ENCODE peak calls at places on chromosomes 13 and 19, in seven cellular contexts. G, R, C, M, H, I and F are unnamed samples.

GRCh38 chr13:50200988-50201387 is 185.7 kb downstream of the KCNRG start:
- DNase-seq in G (no peak), R (no peak), C (no peak), M (no peak), H (no peak), I (no peak), F (no peak)

GRCh38 chr13:45728759-45729158 is 26.6 kb downstream of the CBY2 start:
- DNase-seq in G (peak; percentile 14), R (no peak), C (no peak), M (no peak), H (no peak), I (no peak), F (no peak)

GRCh38 chr19:16022681-16023557 is 53.4 kb upstream of the TPM4 start:
- DNase-seq in G (no peak), R (no peak), C (no peak), M (no peak), H (no peak), I (no peak), F (no peak)

GRCh38 chr13:74290324-74290773 is 156.1 kb upstream of the KLF12 start:
- DNase-seq in G (no peak), R (no peak), C (peak; percentile 45), M (peak; percentile 93), H (no peak), I (peak; percentile 19), F (peak; percentile 86)

GRCh38 chr13:35479223-35479536 is 2.7 kb upstream of the MAB21L1 start:
- DNase-seq in G (no peak), R (no peak), C (no peak), M (no peak), H (no peak), I (no peak), F (no peak)

GRCh38 chr19:3443840-3444694 is 36.3 kb downstream of the SMIM24 start:
- DNase-seq in G (no peak), R (no peak), C (no peak), M (no peak), H (no peak), I (no peak), F (no peak)

GRCh38 chr19:15563325-15563794 is 51.7 kb upstream of the CYP4F8 start:
- DNase-seq in G (no peak), R (no peak), C (no peak), M (no peak), H (peak; percentile 81), I (peak; percentile 74), F (no peak)

GRCh38 chr19:4064073-4064550 is 2.6 kb downstream of the ZBTB7A start:
- DNase-seq in G (no peak), R (no peak), C (no peak), M (no peak), H (no peak), I (peak; percentile 52), F (no peak)

GRCh38 chr19:3783660-3784584 is 2.3 kb downstream of the MATK start:
- DNase-seq in G (no peak), R (no peak), C (peak; percentile 56), M (no peak), H (no peak), I (no peak), F (no peak)

GRCh38 chr13:100044936-100045335 is 44.0 kb upstream of the PCCA start:
- DNase-seq in G (no peak), R (no peak), C (no peak), M (no peak), H (no peak), I (no peak), F (no peak)

GRCh38 chr19:32870154-32870573 is 597 bp upstream of the SLC7A9 start:
- DNase-seq in G (no peak), R (no peak), C (no peak), M (no peak), H (no peak), I (no peak), F (no peak)

GRCh38 chr19:19321143-19321577 is 531 bp downstream of the MAU2 start:
- DNase-seq in G (peak; percentile 27), R (no peak), C (no peak), M (no peak), H (no peak), I (peak; percentile 26), F (no peak)

DNA sequence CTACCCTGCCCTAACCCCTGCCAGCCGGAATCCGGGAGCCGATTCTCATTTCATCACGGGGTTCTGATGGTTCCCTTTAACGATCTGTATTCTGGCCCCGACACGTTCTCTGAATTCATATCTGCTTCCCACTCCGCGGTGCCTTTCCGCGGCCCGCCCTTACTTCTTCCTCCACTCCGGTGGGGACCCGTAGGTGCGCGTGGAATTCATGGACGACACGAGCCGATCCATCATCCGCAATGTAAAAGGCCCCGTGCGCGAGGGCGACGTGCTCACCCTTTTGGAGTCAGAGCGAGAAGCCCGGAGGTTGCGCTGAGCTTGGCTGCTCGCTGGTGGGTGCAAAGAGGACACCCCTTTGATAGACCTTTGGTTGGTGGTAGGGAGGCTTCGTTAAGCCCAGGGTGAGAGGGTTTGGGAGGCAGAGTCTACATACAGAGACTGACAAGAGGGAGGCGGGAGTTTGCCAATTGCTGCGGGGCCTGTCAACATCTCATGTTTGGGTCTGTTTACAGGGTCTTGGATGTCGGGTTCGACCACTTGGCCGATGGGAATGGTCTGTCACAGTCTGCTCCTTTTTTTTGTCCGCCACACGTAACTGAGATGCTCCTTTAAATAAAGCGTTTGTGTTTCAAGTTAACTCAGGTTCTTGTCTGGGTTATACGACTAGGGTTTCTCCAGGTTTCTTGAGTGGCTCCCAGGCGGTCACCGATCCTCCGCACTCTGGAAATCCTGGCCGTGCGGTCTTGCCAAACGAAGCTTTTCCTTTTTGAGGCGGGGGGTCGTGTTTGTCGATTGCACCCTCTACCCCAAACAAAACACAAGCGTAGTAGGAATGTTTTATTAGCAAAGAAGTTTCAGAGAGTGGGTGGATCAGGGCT is 703 bp downstream of the RPS28 start:
- DNase-seq in G (no peak), R (no peak), C (no peak), M (no peak), H (no peak), I (no peak), F (no peak)
- H3K4me3 ChIP-seq in G (peak overlapping the region; percentile 100), R (peak overlapping the region; percentile 70), C (peak overlapping the region; percentile 98), M (peak overlapping the region; percentile 100), H (peak overlapping the region; percentile 93), I (peak overlapping the region; percentile 95), F (peak overlapping the region; percentile 100)

GRCh38 chr19:28793391-28794168 is 419.4 kb downstream of the UQCRFS1 start:
- DNase-seq in G (no peak), R (no peak), C (no peak), M (no peak), H (peak; percentile 38), I (no peak), F (no peak)

GRCh38 chr19:28794301-28794700 is 418.6 kb downstream of the UQCRFS1 start:
- DNase-seq in G (no peak), R (no peak), C (no peak), M (no peak), H (no peak), I (no peak), F (no peak)
- H3K4me3 ChIP-seq in G (no peak overlapping the region), R (no peak overlapping the region), C (no peak overlapping the region), M (no peak overlapping the region), H (no peak overlapping the region), I (no peak overlapping the region), F (peak overlapping the region; percentile 39)

GRCh38 chr19:5150331-5150901 is 181.5 kb downstream of the KDM4B start:
- DNase-seq in G (no peak), R (no peak), C (no peak), M (no peak), H (peak; percentile 65), I (no peak), F (no peak)
- H3K4me3 ChIP-seq in G (no peak overlapping the region), R (no peak overlapping the region), C (no peak overlapping the region), M (no peak overlapping the region), H (no peak overlapping the region), I (no peak overlapping the region), F (no peak overlapping the region)

GRCh38 chr19:7550987-7551761 is 15.7 kb downstream of the PNPLA6 start:
- DNase-seq in G (no peak), R (no peak), C (peak; percentile 20), M (peak; percentile 33), H (peak; percentile 97), I (peak; percentile 81), F (no peak)
- H3K4me3 ChIP-seq in G (no peak overlapping the region), R (peak overlapping the region; percentile 47), C (no peak overlapping the region), M (peak overlapping the region; percentile 14), H (peak overlapping the region; percentile 25), I (no peak overlapping the region), F (no peak overlapping the region)

GRCh38 chr13:47904239-47904638 is 96.8 kb downstream of the SUCLA2 start:
- DNase-seq in G (no peak), R (no peak), C (no peak), M (no peak), H (no peak), I (no peak), F (no peak)
- H3K4me3 ChIP-seq in G (no peak overlapping the region), R (peak overlapping the region; percentile 39), C (no peak overlapping the region), M (no peak overlapping the region), H (no peak overlapping the region), I (no peak overlapping the region), F (no peak overlapping the region)

DNA sequence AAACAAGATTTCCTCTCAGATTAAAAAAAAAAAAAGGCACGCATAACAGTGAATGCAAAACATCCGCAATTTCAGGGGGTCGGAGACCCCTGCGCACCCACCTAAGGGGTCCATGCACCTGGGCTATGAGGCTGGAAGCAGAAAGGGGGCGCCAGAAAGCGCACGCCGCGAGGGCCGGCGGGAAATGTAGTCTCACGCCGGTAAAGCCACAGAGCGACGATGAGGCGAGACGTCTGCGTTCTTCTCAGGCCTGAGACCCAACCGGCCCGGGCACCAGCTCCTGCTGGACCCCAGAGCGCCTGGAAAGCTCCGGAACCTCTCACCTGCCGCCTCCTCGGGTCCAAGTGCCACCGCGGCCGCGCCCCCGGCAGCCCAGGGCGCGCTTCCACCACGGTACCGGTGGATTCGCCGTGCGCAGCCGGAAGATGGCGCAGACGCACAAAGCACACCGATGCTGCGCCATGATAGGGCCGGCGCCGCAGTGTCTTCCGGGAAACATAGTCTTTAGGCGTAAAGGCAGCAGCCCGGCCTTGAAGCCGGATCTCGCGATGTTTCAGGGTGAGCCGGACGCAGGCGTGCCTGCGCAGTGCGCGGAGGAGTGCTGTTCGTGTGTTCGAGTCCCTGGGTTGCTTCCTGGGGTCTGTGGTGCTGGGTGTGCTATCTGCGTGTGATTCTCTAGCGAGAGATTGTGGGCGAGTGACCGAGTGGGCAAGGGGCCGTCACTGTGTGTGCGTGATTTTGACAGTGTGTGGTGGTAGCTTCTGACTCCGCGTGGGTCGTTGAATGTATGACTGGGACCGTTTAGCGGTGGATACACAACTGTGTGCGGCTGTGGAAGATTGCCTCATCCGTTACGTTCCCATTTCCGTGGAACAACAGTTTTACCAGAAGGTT is at the start of gene ZNF582:
- DNase-seq in G (peak; percentile 90), R (peak; percentile 80), C (peak; percentile 91), M (peak; percentile 89), H (peak; percentile 96), I (peak; percentile 96), F (peak; percentile 93)
- H3K4me3 ChIP-seq in G (peak within 1 kb of the TSS; percentile 46), R (peak within 1 kb of the TSS; percentile 74), C (peak within 1 kb of the TSS; percentile 88), M (peak within 1 kb of the TSS; percentile 68), H (peak within 1 kb of the TSS; percentile 45), I (peak within 1 kb of the TSS; percentile 61), F (peak within 1 kb of the TSS; percentile 73)

GRCh38 chr19:50003810-50004419 is 21.3 kb downstream of the VRK3 start:
- DNase-seq in G (peak; percentile 93), R (no peak), C (no peak), M (peak; percentile 96), H (no peak), I (peak; percentile 18), F (peak; percentile 74)
- H3K4me3 ChIP-seq in G (no peak overlapping the region), R (no peak overlapping the region), C (no peak overlapping the region), M (no peak overlapping the region), H (no peak overlapping the region), I (no peak overlapping the region), F (no peak overlapping the region)